ENCODE peak calls at places on chromosomes 11 and 22, in five cellular contexts. M is H7, X is T-cell, J is heart left ventricle, K is right lobe of liver. F is an unnamed sample.

GRCh38 chr11:74572349-74572748 is 20.0 kb upstream of the POLD3 start:
- DNase-seq in M (no peak), X (no peak), J (no peak), K (no peak), F (no peak)

GRCh38 chr22:23790819-23791736 is 4.3 kb downstream of the SMARCB1 start:
- DNase-seq in M (peak), X (no peak), J (peak), K (no peak), F (no peak)

GRCh38 chr11:60252208-60252566 is 9.2 kb upstream of the MS4A4E start:
- DNase-seq in M (no peak), X (no peak), J (no peak), K (no peak), F (no peak)

GRCh38 chr11:28457481-28458145 is 349.4 kb downstream of the METTL15 start:
- DNase-seq in M (no peak), X (no peak), J (no peak), K (no peak), F (no peak)

GRCh38 chr11:284081-285020 is 4.6 kb upstream of the PGGHG start:
- DNase-seq in M (peak), X (no peak), J (no peak), K (no peak), F (peak)

GRCh38 chr22:30649430-30650007 is 13.9 kb downstream of the SLC35E4 start:
- DNase-seq in M (peak), X (peak), J (peak), K (no peak), F (peak)

GRCh38 chr22:17838180-17838865 is 64.1 kb upstream of the BID start:
- DNase-seq in M (no peak), X (no peak), J (no peak), K (peak), F (no peak)

GRCh38 chr11:58485961-58486360 is 21.9 kb downstream of the OR5B21 start:
- DNase-seq in M (no peak), X (no peak), J (no peak), K (no peak), F (no peak)

GRCh38 chr11:37072538-37072937 is 474.5 kb upstream of the RAG2 start:
- DNase-seq in M (no peak), X (no peak), J (no peak), K (no peak), F (no peak)

GRCh38 chr11:48006301-48006992 is 26.1 kb downstream of the PTPRJ start:
- DNase-seq in M (no peak), X (no peak), J (no peak), K (no peak), F (peak)

GRCh38 chr22:24423519-24424000 is 3.8 kb upstream of the ADORA2A start:
- DNase-seq in M (peak), X (peak), J (peak), K (peak), F (peak)

GRCh38 chr11:10502770-10503169 is 38.2 kb downstream of the RNF141 start:
- DNase-seq in M (no peak), X (no peak), J (no peak), K (no peak), F (no peak)

GRCh38 chr22:50672471-50673230 is at the start of gene SHANK3:
- DNase-seq in M (peak), X (no peak), J (peak), K (peak), F (no peak)

GRCh38 chr11:126585388-126586302 is 230.2 kb downstream of the ST3GAL4 start:
- DNase-seq in M (peak), X (no peak), J (peak), K (no peak), F (no peak)

GRCh38 chr22:27372969-27373670 is 428.4 kb downstream of the MN1 start:
- DNase-seq in M (peak), X (no peak), J (no peak), K (no peak), F (no peak)

GRCh38 chr11:101128571-101129202 is 926 bp downstream of the PGR start:
- DNase-seq in M (peak), X (no peak), J (peak), K (peak), F (no peak)

GRCh38 chr11:73270089-73270854 is 1.9 kb upstream of the P2RY6 start:
- DNase-seq in M (peak), X (no peak), J (no peak), K (peak), F (no peak)

GRCh38 chr11:67505605-67506396 is 638 bp upstream of the PITPNM1 start:
- DNase-seq in M (peak), X (peak), J (peak), K (peak), F (peak)

GRCh38 chr11:56817661-56818060 is 69.2 kb upstream of the OR9G4 start:
- DNase-seq in M (no peak), X (no peak), J (no peak), K (no peak), F (no peak)

GRCh38 chr22:48870436-48870835 is 957.2 kb downstream of the BRD1 start:
- DNase-seq in M (peak), X (no peak), J (no peak), K (peak), F (no peak)

GRCh38 chr11:69467196-69467595 is 14.3 kb upstream of the LINC01488 start:
- DNase-seq in M (no peak), X (no peak), J (no peak), K (no peak), F (no peak)

GRCh38 chr11:70467196-70468085 is 69.1 kb downstream of the CTTN start:
- DNase-seq in M (peak), X (no peak), J (peak), K (no peak), F (peak)

GRCh38 chr11:131656179-131656838 is 285.9 kb downstream of the NTM start:
- DNase-seq in M (peak), X (no peak), J (no peak), K (no peak), F (no peak)

GRCh38 chr11:45361551-45361950 is 75.4 kb upstream of the SYT13 start:
- DNase-seq in M (no peak), X (no peak), J (no peak), K (no peak), F (no peak)

GRCh38 chr22:47128216-47129215 is 366.1 kb downstream of the TBC1D22A start:
- DNase-seq in M (no peak), X (no peak), J (no peak), K (no peak), F (no peak)

GRCh38 chr11:62677160-62677559 is 1.7 kb downstream of the UBXN1 start:
- DNase-seq in M (no peak), X (no peak), J (no peak), K (no peak), F (no peak)

GRCh38 chr11:88378422-88379066 is 41.0 kb upstream of the CTSC start:
- DNase-seq in M (no peak), X (no peak), J (no peak), K (no peak), F (no peak)

GRCh38 chr11:100434821-100435641 is 252.1 kb upstream of the ARHGAP42 start:
- DNase-seq in M (no peak), X (no peak), J (no peak), K (no peak), F (no peak)

GRCh38 chr11:368414-369335 is 624 bp upstream of the B4GALNT4 start:
- DNase-seq in M (peak), X (no peak), J (no peak), K (no peak), F (no peak)